ENCODE peak calls at places on chromosome 3, in four cellular contexts. W is ovary, M is astrocyte of the spinal cord, J is tibial artery. N is an unnamed sample.

GRCh38 chr3:125175321-125176078 is 37.0 kb downstream of the SLC12A8 start:
- DNase-seq in W (no peak), M (no peak), J (no peak), N (no peak)

GRCh38 chr3:106829206-106829605 is 548.0 kb upstream of the CCDC54 start:
- DNase-seq in W (no peak), M (peak), J (no peak), N (peak)

GRCh38 chr3:126439968-126440708 is 35.6 kb downstream of the ZXDC start:
- DNase-seq in W (no peak), M (no peak), J (no peak), N (no peak)

GRCh38 chr3:178705925-178706324 is 169.7 kb downstream of the KCNMB2 start:
- DNase-seq in W (no peak), M (peak), J (no peak), N (peak)

GRCh38 chr3:140276698-140277097 is 341.7 kb downstream of the CLSTN2 start:
- DNase-seq in W (no peak), M (peak), J (no peak), N (peak)

GRCh38 chr3:72848703-72849081 is 447 bp upstream of the SHQ1 start:
- DNase-seq in W (no peak), M (no peak), J (no peak), N (no peak)

GRCh38 chr3:51947215-51947900 is 5.2 kb downstream of the PARP3 start:
- DNase-seq in W (no peak), M (no peak), J (no peak), N (no peak)

GRCh38 chr3:95815828-95816227 is 998.6 kb upstream of the EPHA6 start:
- DNase-seq in W (no peak), M (no peak), J (no peak), N (peak)

GRCh38 chr3:146813496-146813895 is 208.3 kb upstream of the PLSCR5 start:
- DNase-seq in W (no peak), M (peak), J (no peak), N (peak)

GRCh38 chr3:192851821-192852352 is 65.8 kb downstream of the MB21D2 start:
- DNase-seq in W (peak), M (peak), J (peak), N (peak)

GRCh38 chr3:54008099-54008498 is 114.3 kb upstream of the CACNA2D3 start:
- DNase-seq in W (no peak), M (no peak), J (no peak), N (no peak)

GRCh38 chr3:33602829-33603228 is 115.2 kb downstream of the CLASP2 start:
- DNase-seq in W (no peak), M (no peak), J (no peak), N (no peak)
- H3K4me3 ChIP-seq in W (no peak), M (no peak), J (no peak), N (no peak)

GRCh38 chr3:135736740-135737139 is 228.8 kb upstream of the PPP2R3A start:
- DNase-seq in W (no peak), M (no peak), J (no peak), N (no peak)
- TF ChIP-seq CTCF in W (no peak), M (no peak), J (no peak), N (no peak)

GRCh38 chr3:114506622-114507300 is 212.9 kb downstream of the TIGIT start:
- DNase-seq in W (no peak), M (peak), J (no peak), N (peak)
- H3K4me3 ChIP-seq in W (no peak), M (no peak), J (no peak), N (no peak)

GRCh38 chr3:59408047-59408624 is 358.3 kb upstream of the CFAP20DC start:
- DNase-seq in W (no peak), M (no peak), J (no peak), N (peak)
- TF ChIP-seq CTCF in W (no peak), M (no peak), J (no peak), N (no peak)

DNA sequence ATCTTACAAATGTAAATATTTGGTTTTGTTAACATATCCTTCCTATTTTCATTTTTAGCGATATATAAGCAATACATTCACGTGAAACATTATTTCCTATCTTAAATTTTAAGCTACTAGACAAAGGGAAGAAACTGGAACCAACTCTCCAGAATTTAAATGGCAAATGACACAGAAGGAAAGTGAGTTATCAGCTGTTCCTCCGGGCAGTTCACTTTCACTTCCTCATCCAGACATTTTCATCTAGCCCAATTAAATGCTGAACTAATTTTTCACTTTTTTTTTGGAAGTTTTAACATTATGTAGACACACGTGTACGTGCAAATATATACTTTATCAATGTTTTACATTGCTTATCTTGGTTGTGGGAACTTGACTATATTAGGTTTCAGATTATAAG is 58.6 kb downstream of the MORC1 start:
- DNase-seq in W (no peak), M (no peak), J (no peak), N (no peak)
- H3K4me3 ChIP-seq in W (no peak), M (no peak), J (no peak), N (no peak)

GRCh38 chr3:62134061-62134496 is 239.3 kb downstream of the FEZF2 start:
- DNase-seq in W (no peak), M (peak), J (peak), N (no peak)

GRCh38 chr3:62132027-62132590 is 241.2 kb downstream of the FEZF2 start:
- DNase-seq in W (no peak), M (no peak), J (no peak), N (no peak)

GRCh38 chr3:62131050-62131449 is 242.3 kb downstream of the FEZF2 start:
- DNase-seq in W (no peak), M (no peak), J (no peak), N (no peak)

GRCh38 chr3:62133015-62133414 is 240.3 kb downstream of the FEZF2 start:
- DNase-seq in W (no peak), M (no peak), J (no peak), N (no peak)

GRCh38 chr3:62131620-62132019 is 241.7 kb downstream of the FEZF2 start:
- DNase-seq in W (no peak), M (peak), J (no peak), N (no peak)
- TF ChIP-seq CTCF in W (no peak), M (peak), J (peak), N (peak)

GRCh38 chr3:98980915-98981596 is 79.6 kb upstream of the DCBLD2 start:
- DNase-seq in W (no peak), M (peak), J (no peak), N (peak)

GRCh38 chr3:98984024-98984423 is 82.5 kb upstream of the DCBLD2 start:
- DNase-seq in W (no peak), M (no peak), J (no peak), N (no peak)

GRCh38 chr3:98982336-98982735 is 80.8 kb upstream of the DCBLD2 start:
- DNase-seq in W (no peak), M (peak), J (no peak), N (no peak)

GRCh38 chr3:98986073-98986472 is 84.6 kb upstream of the DCBLD2 start:
- DNase-seq in W (no peak), M (peak), J (no peak), N (peak)

GRCh38 chr3:98985406-98985805 is 83.9 kb upstream of the DCBLD2 start:
- DNase-seq in W (no peak), M (no peak), J (no peak), N (peak)
- H3K4me3 ChIP-seq in W (no peak), M (no peak), J (no peak), N (no peak)

N was measured in fibroblast of villous mesenchyme.